ENCODE peak calls at places on chromosomes 13 and 19, in five cellular contexts. A, M, X, J and W are unnamed samples. For H3K9me3, the result is how much of the 10 kb centered on the place peaks cover.

GRCh38 chr19:17340302-17340870 is 3.0 kb downstream of the GTPBP3 start:
- DNase-seq in A (peak), M (peak), X (peak), J (peak), W (no peak)

GRCh38 chr13:91312324-91312723 is 35.2 kb upstream of the MIR17HG start:
- DNase-seq in A (no peak), M (no peak), X (no peak), J (no peak), W (no peak)

GRCh38 chr13:37681295-37682032 is 82.9 kb upstream of the POSTN start:
- DNase-seq in A (no peak), M (no peak), X (no peak), J (no peak), W (no peak)

GRCh38 chr13:38993381-38993780 is 2.8 kb upstream of the STOML3 start:
- DNase-seq in A (no peak), M (no peak), X (no peak), J (no peak), W (no peak)

GRCh38 chr19:13984875-13985741 is 21.0 kb downstream of the RFX1 start:
- DNase-seq in A (no peak), M (no peak), X (no peak), J (no peak), W (no peak)

GRCh38 chr19:23116802-23117571 is at the start of gene ZNF730:
- DNase-seq in A (peak), M (peak), X (peak), J (peak), W (peak)

GRCh38 chr19:17610384-17610783 is 54.9 kb downstream of the COLGALT1 start:
- DNase-seq in A (no peak), M (no peak), X (no peak), J (no peak), W (peak)

GRCh38 chr13:93345642-93346220 is 119.1 kb downstream of the GPC6 start:
- DNase-seq in A (no peak), M (no peak), X (no peak), J (no peak), W (no peak)

GRCh38 chr13:44734204-44734707 is 158.1 kb upstream of the TSC22D1 start:
- DNase-seq in A (no peak), M (no peak), X (no peak), J (no peak), W (no peak)

GRCh38 chr19:15104003-15104402 is 3.2 kb upstream of the SYDE1 start:
- DNase-seq in A (no peak), M (no peak), X (no peak), J (no peak), W (no peak)

GRCh38 chr19:41327076-41327475 is 17.1 kb downstream of the CCDC97 start:
- DNase-seq in A (peak), M (no peak), X (no peak), J (no peak), W (no peak)

GRCh38 chr19:6424190-6424938 is at the start of gene KHSRP:
- DNase-seq in A (no peak), M (no peak), X (no peak), J (peak), W (no peak)

GRCh38 chr19:10567696-10568443 is 909 bp downstream of the CDKN2D start:
- DNase-seq in A (no peak), M (peak), X (no peak), J (no peak), W (no peak)

GRCh38 chr19:49110567-49110966 is 3.6 kb upstream of the LIN7B start:
- DNase-seq in A (no peak), M (no peak), X (no peak), J (no peak), W (no peak)

GRCh38 chr19:16751701-16752100 is 32.1 kb downstream of the NWD1 start:
- DNase-seq in A (no peak), M (no peak), X (no peak), J (no peak), W (no peak)

GRCh38 chr19:14632286-14632685 is 42.4 kb downstream of the ADGRE3 start:
- DNase-seq in A (peak), M (peak), X (peak), J (no peak), W (no peak)

GRCh38 chr19:50332014-50332263 is 2.8 kb upstream of the KCNC3 start:
- DNase-seq in A (no peak), M (no peak), X (no peak), J (no peak), W (no peak)

GRCh38 chr19:50333235-50333736 is 4.1 kb upstream of the KCNC3 start:
- DNase-seq in A (peak), M (peak), X (peak), J (peak), W (peak)

GRCh38 chr19:50332264-50333038 is 3.3 kb upstream of the KCNC3 start:
- DNase-seq in A (peak), M (no peak), X (peak), J (peak), W (peak)

GRCh38 chr19:50334741-50335421 is 5.7 kb upstream of the KCNC3 start:
- DNase-seq in A (peak), M (no peak), X (no peak), J (no peak), W (peak)

DNA sequence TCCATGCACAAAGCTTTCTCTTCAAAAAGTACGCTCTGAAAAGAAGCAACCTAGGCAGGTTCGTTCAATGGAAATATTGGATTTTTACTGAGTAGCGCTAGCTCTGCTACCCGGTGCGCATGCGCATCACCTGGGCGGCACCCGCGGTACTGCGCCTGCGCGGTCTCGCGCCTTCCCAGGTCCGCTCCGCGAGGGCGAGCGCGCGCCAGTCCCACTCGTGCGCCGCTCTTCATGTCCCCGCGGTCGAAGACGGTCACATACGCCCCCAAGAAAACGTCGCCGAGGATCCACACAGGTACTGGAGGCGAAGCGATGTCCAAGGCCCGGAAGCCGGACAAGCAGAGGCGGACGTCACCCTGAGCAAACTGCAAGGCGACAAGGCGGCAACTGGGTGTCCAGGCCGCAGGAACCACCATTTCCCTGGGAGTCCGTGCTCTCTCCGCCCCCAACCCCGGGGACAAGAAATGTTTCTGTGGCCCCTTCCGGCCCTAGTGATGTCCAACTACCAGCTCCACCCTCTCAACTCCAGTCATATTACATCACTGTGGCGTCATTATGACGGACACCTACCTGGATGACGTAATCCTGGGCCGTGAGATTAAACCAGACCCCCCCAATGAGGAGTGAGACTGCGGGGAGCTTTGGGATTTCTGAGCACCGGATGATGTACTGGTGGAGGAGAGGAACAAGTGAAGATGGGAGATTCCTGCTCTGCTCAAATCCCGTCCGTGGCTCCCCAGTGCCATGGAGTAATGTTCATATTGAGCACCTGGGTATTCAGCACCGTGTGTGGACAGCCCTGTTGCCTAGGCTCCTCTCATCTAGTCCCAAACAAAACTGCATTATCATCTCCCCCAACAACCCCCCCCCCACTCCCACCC is 4.8 kb upstream of the KCNC3 start:
- DNase-seq in A (peak), M (peak), X (peak), J (peak), W (peak)
- H3K9ac ChIP-seq in A (peak), M (peak), X (peak), J (no peak), W (peak)

DNA sequence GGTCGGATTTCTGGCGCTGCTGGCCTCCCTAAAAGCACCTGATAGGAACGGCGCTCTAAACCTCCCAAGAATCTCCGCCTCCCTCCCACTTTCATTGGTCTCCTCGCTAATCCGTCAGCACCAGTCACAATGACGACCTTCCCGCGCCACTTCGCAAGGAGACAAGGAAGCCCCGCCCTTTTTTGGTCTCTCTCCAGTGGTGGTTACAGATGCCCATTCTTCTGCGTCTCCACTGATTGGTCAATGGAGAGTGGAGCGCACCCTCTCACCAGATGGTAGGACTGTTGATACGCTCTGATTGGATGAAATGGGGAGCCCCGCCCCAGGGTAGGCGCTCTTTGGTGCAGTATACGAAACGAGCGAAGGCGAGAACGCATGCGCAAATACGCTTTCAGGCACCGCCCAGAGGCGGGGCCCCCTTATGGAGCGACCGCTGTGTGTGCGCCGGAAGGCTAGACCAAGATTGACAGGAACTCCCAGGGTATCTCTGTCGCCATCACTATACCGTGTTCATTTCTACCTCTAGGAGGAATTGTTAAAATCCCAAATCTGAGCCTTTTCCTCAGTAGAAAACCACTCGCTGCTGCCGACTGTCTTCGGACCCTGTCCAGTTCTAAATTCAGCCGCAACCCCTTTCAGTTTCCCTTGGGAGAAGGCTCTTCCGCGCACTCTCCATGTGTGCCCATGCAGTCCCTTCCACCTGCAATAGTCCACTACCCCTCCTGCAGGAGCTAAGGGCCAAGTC is 617 bp upstream of the HNRNPL start:
- DNase-seq in A (peak), M (peak), X (peak), J (peak), W (peak)
- TF ChIP-seq CTCF in A (peak), M (no peak), X (peak), J (no peak), W (no peak)

GRCh38 chr19:52028780-52029123 is 573 bp upstream of the ZNF614 start:
- DNase-seq in A (no peak), M (no peak), X (no peak), J (no peak), W (no peak)

GRCh38 chr19:52039169-52039568 is 9.5 kb downstream of the ZNF432 start:
- DNase-seq in A (no peak), M (no peak), X (no peak), J (no peak), W (no peak)

GRCh38 chr19:52028027-52028779 is at the start of gene ZNF614:
- DNase-seq in A (peak), M (peak), X (peak), J (peak), W (peak)

DNA sequence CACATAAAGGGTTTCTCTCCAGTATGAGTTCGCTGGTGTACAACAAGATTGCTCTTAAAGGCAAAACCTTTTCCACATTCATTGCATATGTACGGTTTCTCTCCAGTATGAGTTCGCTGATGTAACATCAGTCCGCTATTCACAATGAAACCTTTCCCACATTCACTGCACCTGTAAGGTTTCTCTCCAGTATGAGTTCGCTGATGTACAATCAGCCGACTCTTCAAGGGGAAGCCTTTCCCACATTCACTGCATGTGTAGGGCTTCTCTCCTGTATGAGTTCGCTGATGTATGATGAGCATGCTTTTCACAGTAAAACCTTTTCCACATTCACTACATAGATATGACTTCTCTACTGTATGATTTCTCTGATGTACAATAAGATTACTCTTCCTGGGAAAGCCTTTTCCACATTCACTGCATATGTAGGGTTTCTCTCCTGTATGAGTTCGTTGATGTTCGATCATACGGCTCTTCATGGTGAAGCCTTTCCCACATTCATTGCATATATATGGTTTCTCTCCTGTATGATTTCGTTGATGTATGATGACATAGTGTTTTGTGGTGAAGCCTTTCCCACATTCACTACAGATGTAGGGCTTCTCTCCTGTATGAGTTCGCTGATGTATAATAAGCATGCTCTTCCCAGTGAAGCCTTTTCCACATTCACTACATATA is 6.0 kb upstream of the ZNF614 start:
- DNase-seq in A (no peak), M (no peak), X (no peak), J (no peak), W (no peak)
- H3K9me3 ChIP-seq in A (half or more), M (under half), X (under half), J (under half), W (under half)

GRCh38 chr13:32448224-32448623 is 20.3 kb upstream of the N4BP2L1 start:
- DNase-seq in A (no peak), M (no peak), X (no peak), J (no peak), W (no peak)

GRCh38 chr13:32446220-32446619 is 18.3 kb upstream of the N4BP2L1 start:
- DNase-seq in A (no peak), M (no peak), X (no peak), J (no peak), W (no peak)

GRCh38 chr13:32446778-32447465 is 19.0 kb upstream of the N4BP2L1 start:
- DNase-seq in A (no peak), M (no peak), X (no peak), J (no peak), W (no peak)

GRCh38 chr13:32443111-32443510 is 15.2 kb upstream of the N4BP2L1 start:
- DNase-seq in A (no peak), M (no peak), X (no peak), J (no peak), W (no peak)

GRCh38 chr13:32445461-32445860 is 17.5 kb upstream of the N4BP2L1 start:
- DNase-seq in A (no peak), M (no peak), X (no peak), J (no peak), W (no peak)
- H3K9ac ChIP-seq in A (no peak), M (no peak), X (no peak), J (no peak), W (no peak)